ENCODE peak calls at places on chromosomes 11 and 22, in nine cellular contexts. A is B cell, D is H7, V is EH, T is skeletal muscle cell, X is iris pigment epithelial cell, Y is fibroblast of pulmonary artery, W is germinal center, C is NCI-H1105 treated with DMSO at 0.1 percent for 48 hours. I is an unnamed sample.

GRCh38 chr11:12377106-12377823 is at the start of gene PARVA:
- DNase-seq in X (peak; percentile 79), T (no peak), Y (peak; percentile 88), V (peak; percentile 93), W (no peak), D (peak; percentile 83), A (no peak), C (peak; percentile 39), I (peak; percentile 84)

GRCh38 chr11:125370561-125371389 is 125.3 kb downstream of the FEZ1 start:
- DNase-seq in D (peak; percentile 60), T (no peak), C (no peak), W (no peak), Y (no peak), X (no peak), A (no peak), V (no peak), I (no peak)

GRCh38 chr11:74636633-74637184 is 44.3 kb downstream of the POLD3 start:
- DNase-seq in T (peak; percentile 77), D (no peak), X (peak; percentile 96), V (peak; percentile 90), C (no peak), W (no peak), A (no peak), Y (peak; percentile 87), I (peak; percentile 93)

GRCh38 chr11:81907996-81908395 is 825.7 kb downstream of the FAM181B start:
- DNase-seq in W (no peak), Y (no peak), D (no peak), V (no peak), T (no peak), A (no peak), C (no peak), X (peak; percentile 1), I (peak; percentile 56)

GRCh38 chr22:23236026-23236425 is 55.7 kb downstream of the BCR start:
- DNase-seq in X (no peak), V (no peak), D (no peak), T (no peak), W (no peak), Y (no peak), A (no peak), C (no peak), I (no peak)

GRCh38 chr11:111762981-111763643 is 3.1 kb downstream of the PPP2R1B start:
- DNase-seq in X (peak; percentile 29), V (peak; percentile 24), A (no peak), W (no peak), D (no peak), C (no peak), T (no peak), Y (peak; percentile 36), I (peak; percentile 67)

GRCh38 chr11:110896358-110896757 is 184.1 kb upstream of the ARHGAP20 start:
- DNase-seq in W (no peak), A (no peak), V (peak; percentile 84), C (no peak), D (no peak), Y (peak; percentile 61), T (peak; percentile 45), X (peak; percentile 95), I (peak; percentile 91)

GRCh38 chr11:45285931-45286632 is at the start of gene SYT13:
- DNase-seq in W (no peak), Y (no peak), T (no peak), V (no peak), C (peak; percentile 71), X (no peak), D (peak; percentile 96), A (no peak), I (no peak)

GRCh38 chr11:23211221-23211620 is 350.9 kb upstream of the CCDC179 start:
- DNase-seq in T (no peak), W (no peak), C (no peak), Y (no peak), A (no peak), V (peak; percentile 31), X (peak; percentile 20), D (no peak), I (no peak)

GRCh38 chr22:26485013-26485412 is 1.3 kb downstream of the SRRD start:
- DNase-seq in W (no peak), V (peak; percentile 53), C (no peak), A (no peak), D (no peak), X (no peak), Y (no peak), T (no peak), I (no peak)

GRCh38 chr22:36386900-36387663 is 685 bp downstream of the MYH9 start:
- DNase-seq in X (no peak), W (peak; percentile 60), T (no peak), A (peak; percentile 81), Y (no peak), C (no peak), D (peak; percentile 77), V (peak; percentile 41), I (no peak)

GRCh38 chr22:50098052-50098451 is 8.2 kb downstream of the MOV10L1 start:
- DNase-seq in C (no peak), D (no peak), W (no peak), X (no peak), V (no peak), T (no peak), Y (no peak), A (no peak), I (no peak)

GRCh38 chr22:25397616-25398015 is 166.9 kb upstream of the GRK3 start:
- DNase-seq in T (no peak), A (no peak), V (no peak), C (no peak), Y (no peak), D (peak; percentile 2), W (no peak), X (no peak), I (no peak)

GRCh38 chr11:32888805-32889204 is 3.8 kb upstream of the QSER1 start:
- DNase-seq in C (no peak), X (peak; percentile 81), W (no peak), Y (peak; percentile 25), V (peak; percentile 79), T (peak; percentile 34), A (no peak), D (no peak), I (peak; percentile 84)

GRCh38 chr11:373716-374551 is 4.6 kb downstream of the B4GALNT4 start:
- DNase-seq in D (peak; percentile 56), W (no peak), X (no peak), A (no peak), C (no peak), V (no peak), T (no peak), Y (no peak), I (no peak)

GRCh38 chr11:128936546-128937275 is 6.0 kb downstream of the TP53AIP1 start:
- DNase-seq in X (no peak), C (peak; percentile 52), Y (no peak), W (no peak), V (no peak), T (no peak), D (peak; percentile 91), A (no peak), I (no peak)

GRCh38 chr22:22558972-22559603 is at the start of gene PRAME:
- DNase-seq in T (no peak), A (peak; percentile 80), X (peak; percentile 55), D (peak; percentile 89), Y (peak; percentile 39), W (peak; percentile 88), V (peak; percentile 29), C (peak; percentile 81), I (peak; percentile 55)

GRCh38 chr22:19527321-19527721 is 3.1 kb upstream of the CLDN5 start:
- DNase-seq in V (no peak), C (no peak), W (no peak), A (no peak), D (no peak), X (no peak), T (no peak), Y (no peak), I (no peak)

GRCh38 chr11:57116654-57117053 is 65.1 kb upstream of the LRRC55 start:
- DNase-seq in X (peak; percentile 71), W (no peak), C (peak; percentile 49), V (peak; percentile 71), T (peak; percentile 13), Y (peak; percentile 70), D (peak; percentile 35), A (no peak), I (peak; percentile 66)

GRCh38 chr11:27472398-27473016 is at the start of gene LGR4:
- DNase-seq in C (peak; percentile 91), T (peak; percentile 85), W (peak; percentile 63), X (peak; percentile 98), Y (peak; percentile 96), D (peak; percentile 91), A (peak; percentile 77), V (peak; percentile 97), I (peak; percentile 96)